ENCODE peak calls at places on chromosomes 5 and 9, in five cellular contexts. One of them, this sample, is unnamed.

GRCh38 chr5:15993334-15993733 is 186.3 kb downstream of the MARCHF11 start:
- DNase-seq in mucosa of descending colon: no peak
- DNase-seq in NB4: no peak
- DNase-seq in CD8-positive, alpha-beta T cell: no peak
- DNase-seq in PC-3: peak; percentile 62
- DNase-seq in this sample: peak; percentile 98

GRCh38 chr5:146307796-146308195 is 30.8 kb upstream of the POU4F3 start:
- DNase-seq in mucosa of descending colon: no peak
- DNase-seq in NB4: no peak
- DNase-seq in CD8-positive, alpha-beta T cell: no peak
- DNase-seq in PC-3: no peak
- DNase-seq in this sample: no peak

GRCh38 chr5:135015942-135016341 is 18.1 kb downstream of the PITX1 start:
- DNase-seq in mucosa of descending colon: no peak
- DNase-seq in NB4: no peak
- DNase-seq in CD8-positive, alpha-beta T cell: no peak
- DNase-seq in PC-3: no peak
- DNase-seq in this sample: no peak

GRCh38 chr5:150411245-150411979 is 1.3 kb downstream of the CD74 start:
- DNase-seq in mucosa of descending colon: peak; percentile 71
- DNase-seq in NB4: peak; percentile 22
- DNase-seq in CD8-positive, alpha-beta T cell: peak; percentile 78
- DNase-seq in PC-3: no peak
- DNase-seq in this sample: peak; percentile 40

GRCh38 chr5:175892401-175892800 is 21.0 kb downstream of the CPLX2 start:
- DNase-seq in mucosa of descending colon: no peak
- DNase-seq in NB4: no peak
- DNase-seq in CD8-positive, alpha-beta T cell: no peak
- DNase-seq in PC-3: no peak
- DNase-seq in this sample: no peak

GRCh38 chr5:116492776-116493175 is 81.8 kb downstream of the SEMA6A start:
- DNase-seq in mucosa of descending colon: no peak
- DNase-seq in NB4: no peak
- DNase-seq in CD8-positive, alpha-beta T cell: no peak
- DNase-seq in PC-3: no peak
- DNase-seq in this sample: peak; percentile 94

GRCh38 chr9:71120439-71121247 is 778 bp downstream of the TRPM3 start:
- DNase-seq in mucosa of descending colon: no peak
- DNase-seq in NB4: no peak
- DNase-seq in CD8-positive, alpha-beta T cell: no peak
- DNase-seq in PC-3: no peak
- DNase-seq in this sample: no peak

GRCh38 chr5:39780341-39780740 is 355.6 kb upstream of the DAB2 start:
- DNase-seq in mucosa of descending colon: no peak
- DNase-seq in NB4: no peak
- DNase-seq in CD8-positive, alpha-beta T cell: no peak
- DNase-seq in PC-3: peak; percentile 15
- DNase-seq in this sample: no peak

GRCh38 chr5:107514305-107514704 is 156.4 kb downstream of the EFNA5 start:
- DNase-seq in mucosa of descending colon: no peak
- DNase-seq in NB4: no peak
- DNase-seq in CD8-positive, alpha-beta T cell: no peak
- DNase-seq in PC-3: peak; percentile 39
- DNase-seq in this sample: peak; percentile 67

GRCh38 chr5:179118756-179119414 is 58.7 kb downstream of the ZNF354C start:
- DNase-seq in mucosa of descending colon: no peak
- DNase-seq in NB4: no peak
- DNase-seq in CD8-positive, alpha-beta T cell: no peak
- DNase-seq in PC-3: no peak
- DNase-seq in this sample: no peak

GRCh38 chr9:107732781-107733529 is 243.4 kb upstream of the KLF4 start:
- DNase-seq in mucosa of descending colon: no peak
- DNase-seq in NB4: no peak
- DNase-seq in CD8-positive, alpha-beta T cell: no peak
- DNase-seq in PC-3: peak; percentile 79
- DNase-seq in this sample: peak; percentile 60

GRCh38 chr9:137320555-137321384 is 18.7 kb upstream of the NRARP start:
- DNase-seq in mucosa of descending colon: no peak
- DNase-seq in NB4: peak; percentile 91
- DNase-seq in CD8-positive, alpha-beta T cell: no peak
- DNase-seq in PC-3: no peak
- DNase-seq in this sample: no peak

GRCh38 chr9:73023025-73023541 is 70.2 kb upstream of the ALDH1A1 start:
- DNase-seq in mucosa of descending colon: peak; percentile 40
- DNase-seq in NB4: peak; percentile 54
- DNase-seq in CD8-positive, alpha-beta T cell: no peak
- DNase-seq in PC-3: peak; percentile 56
- DNase-seq in this sample: peak; percentile 71

GRCh38 chr5:111072949-111073682 is 1.6 kb downstream of the TSLP start:
- DNase-seq in mucosa of descending colon: peak; percentile 55
- DNase-seq in NB4: peak; percentile 42
- DNase-seq in CD8-positive, alpha-beta T cell: peak; percentile 57
- DNase-seq in PC-3: no peak
- DNase-seq in this sample: no peak

GRCh38 chr5:178572617-178573016 is 17.6 kb downstream of the COL23A1 start:
- DNase-seq in mucosa of descending colon: no peak
- DNase-seq in NB4: no peak
- DNase-seq in CD8-positive, alpha-beta T cell: no peak
- DNase-seq in PC-3: no peak
- DNase-seq in this sample: no peak

GRCh38 chr9:132768932-132769894 is 98.9 kb downstream of the GTF3C4 start:
- DNase-seq in mucosa of descending colon: peak; percentile 67
- DNase-seq in NB4: peak; percentile 83
- DNase-seq in CD8-positive, alpha-beta T cell: peak; percentile 72
- DNase-seq in PC-3: peak; percentile 41
- DNase-seq in this sample: peak; percentile 15

GRCh38 chr5:73497537-73498056 is 645 bp upstream of the BTF3 start:
- DNase-seq in mucosa of descending colon: no peak
- DNase-seq in NB4: peak; percentile 15
- DNase-seq in CD8-positive, alpha-beta T cell: no peak
- DNase-seq in PC-3: no peak
- DNase-seq in this sample: no peak

GRCh38 chr9:28158451-28158850 is 585.2 kb upstream of the C9orf72 start:
- DNase-seq in mucosa of descending colon: no peak
- DNase-seq in NB4: no peak
- DNase-seq in CD8-positive, alpha-beta T cell: no peak
- DNase-seq in PC-3: no peak
- DNase-seq in this sample: no peak

GRCh38 chr5:94082405-94082804 is 341.0 kb upstream of the POU5F2 start:
- DNase-seq in mucosa of descending colon: no peak
- DNase-seq in NB4: no peak
- DNase-seq in CD8-positive, alpha-beta T cell: no peak
- DNase-seq in PC-3: no peak
- DNase-seq in this sample: no peak

GRCh38 chr5:78561261-78561660 is 87.3 kb downstream of the LHFPL2 start:
- DNase-seq in mucosa of descending colon: no peak
- DNase-seq in NB4: no peak
- DNase-seq in CD8-positive, alpha-beta T cell: no peak
- DNase-seq in PC-3: no peak
- DNase-seq in this sample: no peak

GRCh38 chr5:1536298-1537165 is 12.8 kb upstream of the LPCAT1 start:
- DNase-seq in mucosa of descending colon: no peak
- DNase-seq in NB4: no peak
- DNase-seq in CD8-positive, alpha-beta T cell: peak; percentile 83
- DNase-seq in PC-3: no peak
- DNase-seq in this sample: no peak
- H3K4me3 ChIP-seq in mucosa of descending colon: no peak overlapping the region
- H3K4me3 ChIP-seq in NB4: peak overlapping the region; percentile 40
- H3K4me3 ChIP-seq in CD8-positive, alpha-beta T cell: peak overlapping the region; percentile 35
- H3K4me3 ChIP-seq in PC-3: peak overlapping the region; percentile 46
- H3K4me3 ChIP-seq in this sample: no peak overlapping the region

GRCh38 chr5:66498791-66499207 is 97.4 kb upstream of the MAST4 start:
- DNase-seq in mucosa of descending colon: no peak
- DNase-seq in NB4: peak; percentile 13
- DNase-seq in CD8-positive, alpha-beta T cell: no peak
- DNase-seq in PC-3: peak; percentile 10
- DNase-seq in this sample: peak; percentile 96

GRCh38 chr5:66494437-66494836 is 101.8 kb upstream of the MAST4 start:
- DNase-seq in mucosa of descending colon: no peak
- DNase-seq in NB4: peak; percentile 2
- DNase-seq in CD8-positive, alpha-beta T cell: no peak
- DNase-seq in PC-3: no peak
- DNase-seq in this sample: no peak
- TF ChIP-seq CTCF in mucosa of descending colon: no peak
- TF ChIP-seq CTCF in NB4: peak; percentile 15
- TF ChIP-seq CTCF in CD8-positive, alpha-beta T cell: no peak
- TF ChIP-seq CTCF in PC-3: peak; percentile 24
- TF ChIP-seq CTCF in this sample: no peak

DNA sequence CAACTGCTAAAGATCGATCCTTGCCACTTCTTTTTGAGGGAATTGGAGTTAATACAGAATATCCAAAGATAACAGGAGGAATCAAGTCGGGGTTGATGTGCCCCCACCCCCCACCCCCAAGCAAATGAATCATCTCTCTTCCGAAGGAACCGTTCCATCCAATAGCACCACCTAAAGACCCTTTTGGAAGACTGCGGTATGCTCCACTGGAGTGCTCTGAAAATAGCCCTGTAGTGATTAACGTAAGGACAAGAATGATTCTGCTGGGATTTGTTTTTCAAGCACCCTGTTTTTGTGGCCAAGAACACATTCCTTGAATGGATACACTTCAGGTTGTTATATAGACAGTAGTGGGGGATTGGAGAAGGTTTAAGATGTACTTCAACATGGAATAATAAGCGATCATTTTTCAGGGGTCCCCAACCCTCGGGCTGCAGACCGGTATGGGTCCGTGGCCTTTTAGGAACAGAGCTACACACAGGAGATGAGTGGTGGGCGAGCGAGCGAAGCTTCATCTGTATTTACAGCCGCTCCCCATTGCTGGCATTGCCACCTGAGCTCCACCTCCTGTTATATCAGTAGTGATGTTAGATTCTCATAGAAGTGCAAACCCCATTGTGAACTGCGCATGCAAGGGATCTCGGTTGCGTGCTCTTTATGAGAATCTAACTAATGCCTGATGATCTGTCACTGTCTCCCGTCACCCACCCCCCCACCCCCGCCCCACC is 44.5 kb upstream of the TMEM252 start:
- DNase-seq in mucosa of descending colon: no peak
- DNase-seq in NB4: no peak
- DNase-seq in CD8-positive, alpha-beta T cell: no peak
- DNase-seq in PC-3: no peak
- DNase-seq in this sample: no peak
- H3K4me3 ChIP-seq in mucosa of descending colon: no peak overlapping the region
- H3K4me3 ChIP-seq in NB4: no peak overlapping the region
- H3K4me3 ChIP-seq in CD8-positive, alpha-beta T cell: no peak overlapping the region
- H3K4me3 ChIP-seq in PC-3: no peak overlapping the region
- H3K4me3 ChIP-seq in this sample: no peak overlapping the region

GRCh38 chr9:37369671-37370070 is 52.8 kb upstream of the GRHPR start:
- DNase-seq in mucosa of descending colon: no peak
- DNase-seq in NB4: no peak
- DNase-seq in CD8-positive, alpha-beta T cell: no peak
- DNase-seq in PC-3: no peak
- DNase-seq in this sample: no peak

GRCh38 chr9:37364136-37364535 is 58.4 kb upstream of the GRHPR start:
- DNase-seq in mucosa of descending colon: no peak
- DNase-seq in NB4: no peak
- DNase-seq in CD8-positive, alpha-beta T cell: no peak
- DNase-seq in PC-3: no peak
- DNase-seq in this sample: no peak

GRCh38 chr9:37362430-37362829 is 60.1 kb upstream of the GRHPR start:
- DNase-seq in mucosa of descending colon: no peak
- DNase-seq in NB4: no peak
- DNase-seq in CD8-positive, alpha-beta T cell: no peak
- DNase-seq in PC-3: no peak
- DNase-seq in this sample: no peak

GRCh38 chr9:37363124-37363523 is 59.4 kb upstream of the GRHPR start:
- DNase-seq in mucosa of descending colon: no peak
- DNase-seq in NB4: no peak
- DNase-seq in CD8-positive, alpha-beta T cell: no peak
- DNase-seq in PC-3: no peak
- DNase-seq in this sample: no peak

GRCh38 chr9:37364751-37365360 is 57.6 kb upstream of the GRHPR start:
- DNase-seq in mucosa of descending colon: peak; percentile 32
- DNase-seq in NB4: peak; percentile 18
- DNase-seq in CD8-positive, alpha-beta T cell: no peak
- DNase-seq in PC-3: peak; percentile 15
- DNase-seq in this sample: peak; percentile 12
- TF ChIP-seq CTCF in mucosa of descending colon: no peak
- TF ChIP-seq CTCF in NB4: no peak
- TF ChIP-seq CTCF in CD8-positive, alpha-beta T cell: no peak
- TF ChIP-seq CTCF in PC-3: no peak
- TF ChIP-seq CTCF in this sample: no peak

DNA sequence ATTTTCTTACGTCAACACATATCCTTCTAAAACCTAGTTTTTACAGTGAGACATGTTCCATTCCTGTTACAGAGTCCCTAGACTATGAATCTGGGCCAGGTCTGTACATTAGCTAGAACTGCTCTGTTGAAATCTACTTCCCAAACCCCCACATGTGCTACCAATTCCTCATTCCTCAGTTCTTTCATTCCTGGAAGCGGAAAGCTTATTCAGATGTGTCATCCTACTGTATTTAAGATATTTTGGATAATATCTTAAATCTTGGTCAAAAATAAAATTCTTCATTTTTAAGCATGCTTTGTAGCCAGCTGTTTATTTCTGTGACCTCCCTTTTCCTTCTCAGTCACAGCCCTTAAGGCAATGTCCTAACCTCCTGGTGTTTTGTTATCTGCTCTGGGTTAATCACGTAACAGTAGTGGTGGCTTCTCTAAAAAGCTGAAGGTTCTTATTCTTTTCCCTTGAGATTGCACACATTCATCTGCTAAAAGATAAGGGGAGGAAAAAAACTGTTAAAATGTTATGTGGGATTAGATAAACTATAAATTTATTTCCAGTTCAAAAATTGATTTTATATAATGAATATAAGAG is 35.6 kb downstream of the GLRX start:
- DNase-seq in mucosa of descending colon: no peak
- DNase-seq in NB4: no peak
- DNase-seq in CD8-positive, alpha-beta T cell: no peak
- DNase-seq in PC-3: no peak
- DNase-seq in this sample: no peak
- H3K4me3 ChIP-seq in mucosa of descending colon: no peak overlapping the region
- H3K4me3 ChIP-seq in NB4: no peak overlapping the region
- H3K4me3 ChIP-seq in CD8-positive, alpha-beta T cell: no peak overlapping the region
- H3K4me3 ChIP-seq in PC-3: no peak overlapping the region
- H3K4me3 ChIP-seq in this sample: no peak overlapping the region

GRCh38 chr9:75265525-75265972 is 177.2 kb downstream of the OSTF1 start:
- DNase-seq in mucosa of descending colon: peak; percentile 81
- DNase-seq in NB4: peak; percentile 36
- DNase-seq in CD8-positive, alpha-beta T cell: peak; percentile 19
- DNase-seq in PC-3: peak; percentile 56
- DNase-seq in this sample: peak; percentile 35
- TF ChIP-seq CTCF in mucosa of descending colon: peak; percentile 61
- TF ChIP-seq CTCF in NB4: peak; percentile 55
- TF ChIP-seq CTCF in CD8-positive, alpha-beta T cell: peak; percentile 96
- TF ChIP-seq CTCF in PC-3: peak; percentile 82
- TF ChIP-seq CTCF in this sample: peak; percentile 72

This sample was measured in bronchial epithelial cell.